ENCODE peak calls at places on chromosomes 3 and 15, in nine cellular contexts. One of them, this sample, is unnamed.
A peak's percentile ranks its signal among the peaks of the same experiment; 100 is the strongest.

GRCh38 chr15:72566973-72567372 is 87.5 kb upstream of the GOLGA6B start:
- DNase-seq in GM04503: no peak
- DNase-seq in caudate nucleus: no peak
- DNase-seq in EH: no peak
- DNase-seq in NCI-H774: no peak
- DNase-seq in brain microvascular endothelial cell: no peak
- DNase-seq in AG04449: no peak
- DNase-seq in HAP-1: no peak
- DNase-seq in T follicular helper cell: no peak
- DNase-seq in this sample: no peak

GRCh38 chr3:197465996-197466549 is 89.7 kb downstream of the BDH1 start:
- DNase-seq in EH: peak; percentile 82
- DNase-seq in NCI-H774: no peak
- DNase-seq in brain microvascular endothelial cell: peak; percentile 56
- DNase-seq in caudate nucleus: no peak
- DNase-seq in AG04449: no peak
- DNase-seq in T follicular helper cell: no peak
- DNase-seq in GM04503: peak; percentile 52
- DNase-seq in HAP-1: no peak
- DNase-seq in this sample: no peak

GRCh38 chr3:111338059-111338698 is 203.8 kb upstream of the CD96 start:
- DNase-seq in brain microvascular endothelial cell: peak; percentile 85
- DNase-seq in GM04503: no peak
- DNase-seq in AG04449: peak; percentile 29
- DNase-seq in caudate nucleus: no peak
- DNase-seq in EH: peak; percentile 77
- DNase-seq in T follicular helper cell: peak; percentile 8
- DNase-seq in HAP-1: peak; percentile 70
- DNase-seq in NCI-H774: peak; percentile 20
- DNase-seq in this sample: no peak

GRCh38 chr3:139312959-139313358 is 30.9 kb upstream of the MRPS22 start:
- DNase-seq in HAP-1: no peak
- DNase-seq in brain microvascular endothelial cell: peak; percentile 54
- DNase-seq in NCI-H774: no peak
- DNase-seq in GM04503: no peak
- DNase-seq in EH: peak; percentile 88
- DNase-seq in AG04449: no peak
- DNase-seq in caudate nucleus: no peak
- DNase-seq in T follicular helper cell: no peak
- DNase-seq in this sample: no peak

GRCh38 chr15:91040851-91041250 is 18.5 kb upstream of the VPS33B start:
- DNase-seq in brain microvascular endothelial cell: no peak
- DNase-seq in GM04503: no peak
- DNase-seq in T follicular helper cell: no peak
- DNase-seq in AG04449: no peak
- DNase-seq in HAP-1: no peak
- DNase-seq in NCI-H774: no peak
- DNase-seq in EH: no peak
- DNase-seq in caudate nucleus: no peak
- DNase-seq in this sample: no peak

GRCh38 chr15:101458158-101458895 is 31.2 kb downstream of the PCSK6 start:
- DNase-seq in NCI-H774: no peak
- DNase-seq in HAP-1: no peak
- DNase-seq in AG04449: no peak
- DNase-seq in GM04503: no peak
- DNase-seq in brain microvascular endothelial cell: no peak
- DNase-seq in caudate nucleus: no peak
- DNase-seq in EH: no peak
- DNase-seq in T follicular helper cell: no peak
- DNase-seq in this sample: no peak

GRCh38 chr3:45163481-45163880 is 17.3 kb upstream of the CDCP1 start:
- DNase-seq in GM04503: no peak
- DNase-seq in AG04449: no peak
- DNase-seq in NCI-H774: no peak
- DNase-seq in brain microvascular endothelial cell: no peak
- DNase-seq in HAP-1: no peak
- DNase-seq in caudate nucleus: no peak
- DNase-seq in T follicular helper cell: no peak
- DNase-seq in EH: no peak
- DNase-seq in this sample: no peak

GRCh38 chr3:42605550-42606173 is 5.2 kb downstream of the NKTR start:
- DNase-seq in HAP-1: no peak
- DNase-seq in caudate nucleus: no peak
- DNase-seq in brain microvascular endothelial cell: no peak
- DNase-seq in AG04449: no peak
- DNase-seq in T follicular helper cell: no peak
- DNase-seq in EH: no peak
- DNase-seq in NCI-H774: no peak
- DNase-seq in GM04503: no peak
- DNase-seq in this sample: no peak

GRCh38 chr3:146117406-146118285 is 43.3 kb downstream of the PLOD2 start:
- DNase-seq in brain microvascular endothelial cell: peak; percentile 48
- DNase-seq in HAP-1: no peak
- DNase-seq in caudate nucleus: no peak
- DNase-seq in GM04503: peak; percentile 75
- DNase-seq in NCI-H774: no peak
- DNase-seq in AG04449: peak; percentile 88
- DNase-seq in T follicular helper cell: no peak
- DNase-seq in EH: peak; percentile 93
- DNase-seq in this sample: no peak

GRCh38 chr3:182117583-182117982 is 405.9 kb downstream of the SOX2 start:
- DNase-seq in NCI-H774: no peak
- DNase-seq in T follicular helper cell: no peak
- DNase-seq in brain microvascular endothelial cell: no peak
- DNase-seq in GM04503: no peak
- DNase-seq in caudate nucleus: no peak
- DNase-seq in AG04449: no peak
- DNase-seq in EH: no peak
- DNase-seq in HAP-1: peak; percentile 21
- DNase-seq in this sample: no peak

GRCh38 chr3:197023241-197023997 is 6.2 kb downstream of the MELTF start:
- DNase-seq in brain microvascular endothelial cell: no peak
- DNase-seq in EH: no peak
- DNase-seq in HAP-1: no peak
- DNase-seq in GM04503: no peak
- DNase-seq in T follicular helper cell: no peak
- DNase-seq in caudate nucleus: no peak
- DNase-seq in NCI-H774: no peak
- DNase-seq in AG04449: no peak
- DNase-seq in this sample: no peak

GRCh38 chr3:69683076-69683806 is 56.0 kb upstream of the MITF start:
- DNase-seq in brain microvascular endothelial cell: no peak
- DNase-seq in T follicular helper cell: no peak
- DNase-seq in EH: no peak
- DNase-seq in caudate nucleus: no peak
- DNase-seq in AG04449: no peak
- DNase-seq in HAP-1: no peak
- DNase-seq in NCI-H774: peak; percentile 23
- DNase-seq in GM04503: no peak
- DNase-seq in this sample: no peak

GRCh38 chr3:55481918-55482495 is 5.1 kb downstream of the WNT5A start:
- DNase-seq in GM04503: no peak
- DNase-seq in caudate nucleus: no peak
- DNase-seq in HAP-1: no peak
- DNase-seq in EH: peak; percentile 77
- DNase-seq in brain microvascular endothelial cell: peak; percentile 20
- DNase-seq in AG04449: no peak
- DNase-seq in NCI-H774: no peak
- DNase-seq in T follicular helper cell: no peak
- DNase-seq in this sample: no peak

GRCh38 chr3:99348451-99348850 is 289.9 kb upstream of the COL8A1 start:
- DNase-seq in EH: no peak
- DNase-seq in T follicular helper cell: no peak
- DNase-seq in AG04449: no peak
- DNase-seq in brain microvascular endothelial cell: no peak
- DNase-seq in GM04503: no peak
- DNase-seq in caudate nucleus: no peak
- DNase-seq in HAP-1: no peak
- DNase-seq in NCI-H774: no peak
- DNase-seq in this sample: no peak

This sample was measured in T-helper 22 cell.